ENCODE peak calls at places on chromosomes 5 and 9, in four cellular contexts. One of them, this sample, is unnamed.

GRCh38 chr9:6711403-6711802 is 46.4 kb upstream of the KDM4C start:
- DNase-seq in mammary epithelial cell: no peak
- DNase-seq in PC-3: no peak
- DNase-seq in kidney: no peak
- DNase-seq in this sample: no peak

GRCh38 chr9:99162759-99163364 is 57.9 kb downstream of the TGFBR1 start:
- DNase-seq in mammary epithelial cell: no peak
- DNase-seq in PC-3: peak; percentile 51
- DNase-seq in kidney: no peak
- DNase-seq in this sample: no peak

GRCh38 chr5:68780299-68780960 is 313.4 kb upstream of the SLC30A5 start:
- DNase-seq in mammary epithelial cell: peak; percentile 2
- DNase-seq in PC-3: no peak
- DNase-seq in kidney: no peak
- DNase-seq in this sample: no peak

GRCh38 chr9:73146113-73146815 is 5.4 kb upstream of the ANXA1 start:
- DNase-seq in mammary epithelial cell: no peak
- DNase-seq in PC-3: no peak
- DNase-seq in kidney: no peak
- DNase-seq in this sample: no peak

GRCh38 chr9:136052433-136052880 is 42.6 kb downstream of the NACC2 start:
- DNase-seq in mammary epithelial cell: peak; percentile 22
- DNase-seq in PC-3: peak; percentile 33
- DNase-seq in kidney: peak; percentile 80
- DNase-seq in this sample: no peak

GRCh38 chr5:82922086-82922734 is 155.0 kb downstream of the TMEM167A start:
- DNase-seq in mammary epithelial cell: no peak
- DNase-seq in PC-3: no peak
- DNase-seq in kidney: no peak
- DNase-seq in this sample: no peak

GRCh38 chr9:22005700-22006605 is 3.2 kb downstream of the CDKN2B start:
- DNase-seq in mammary epithelial cell: peak; percentile 30
- DNase-seq in PC-3: no peak
- DNase-seq in kidney: no peak
- DNase-seq in this sample: no peak

GRCh38 chr5:124743534-124744169 is 2.8 kb downstream of the ZNF608 start:
- DNase-seq in mammary epithelial cell: peak; percentile 34
- DNase-seq in PC-3: no peak
- DNase-seq in kidney: no peak
- DNase-seq in this sample: no peak

GRCh38 chr9:103266064-103266463 is 270.9 kb downstream of the CYLC2 start:
- DNase-seq in mammary epithelial cell: no peak
- DNase-seq in PC-3: no peak
- DNase-seq in kidney: no peak
- DNase-seq in this sample: no peak

GRCh38 chr5:113900831-113901230 is 387.3 kb downstream of the YTHDC2 start:
- DNase-seq in mammary epithelial cell: no peak
- DNase-seq in PC-3: no peak
- DNase-seq in kidney: no peak
- DNase-seq in this sample: no peak

GRCh38 chr9:78324068-78324650 is 27.2 kb downstream of the PSAT1 start:
- DNase-seq in mammary epithelial cell: no peak
- DNase-seq in PC-3: no peak
- DNase-seq in kidney: no peak
- DNase-seq in this sample: no peak

GRCh38 chr9:3398232-3398648 is 127.6 kb downstream of the RFX3 start:
- DNase-seq in mammary epithelial cell: no peak
- DNase-seq in PC-3: no peak
- DNase-seq in kidney: no peak
- DNase-seq in this sample: peak; percentile 45

GRCh38 chr5:159422371-159422770 is 92.1 kb upstream of the IL12B start:
- DNase-seq in mammary epithelial cell: no peak
- DNase-seq in PC-3: no peak
- DNase-seq in kidney: no peak
- DNase-seq in this sample: no peak

GRCh38 chr9:128677787-128678186 is 11.2 kb upstream of the SET start:
- DNase-seq in mammary epithelial cell: no peak
- DNase-seq in PC-3: no peak
- DNase-seq in kidney: peak; percentile 10
- DNase-seq in this sample: no peak

GRCh38 chr9:102779341-102779740 is 215.8 kb upstream of the CYLC2 start:
- DNase-seq in mammary epithelial cell: no peak
- DNase-seq in PC-3: no peak
- DNase-seq in kidney: no peak
- DNase-seq in this sample: no peak

GRCh38 chr5:137498736-137499505 is at the start of gene SPOCK1:
- DNase-seq in mammary epithelial cell: peak; percentile 57
- DNase-seq in PC-3: peak; percentile 76
- DNase-seq in kidney: peak; percentile 88
- DNase-seq in this sample: peak; percentile 68
- TF ChIP-seq CTCF in mammary epithelial cell: peak; percentile 58
- TF ChIP-seq CTCF in PC-3: peak; percentile 36
- TF ChIP-seq CTCF in kidney: peak; percentile 95
- TF ChIP-seq CTCF in this sample: peak; percentile 33

GRCh38 chr9:129712595-129713524 is 40.0 kb downstream of the PTGES start:
- DNase-seq in mammary epithelial cell: no peak
- DNase-seq in PC-3: peak; percentile 12
- DNase-seq in kidney: peak; percentile 60
- DNase-seq in this sample: no peak
- H3K4me3 ChIP-seq in mammary epithelial cell: no peak overlapping the region
- H3K4me3 ChIP-seq in PC-3: no peak overlapping the region
- H3K4me3 ChIP-seq in kidney: no peak overlapping the region
- H3K4me3 ChIP-seq in this sample: no peak overlapping the region

GRCh38 chr5:177492841-177493240 is 4.6 kb downstream of the PDLIM7 start:
- DNase-seq in mammary epithelial cell: no peak
- DNase-seq in PC-3: no peak
- DNase-seq in kidney: peak; percentile 66
- DNase-seq in this sample: no peak

GRCh38 chr5:177493795-177494355 is 3.5 kb downstream of the PDLIM7 start:
- DNase-seq in mammary epithelial cell: no peak
- DNase-seq in PC-3: no peak
- DNase-seq in kidney: peak; percentile 51
- DNase-seq in this sample: no peak

GRCh38 chr5:177491429-177491945 is 5.9 kb downstream of the PDLIM7 start:
- DNase-seq in mammary epithelial cell: peak; percentile 44
- DNase-seq in PC-3: peak; percentile 38
- DNase-seq in kidney: peak; percentile 81
- DNase-seq in this sample: no peak

GRCh38 chr5:177490992-177491391 is 6.4 kb downstream of the PDLIM7 start:
- DNase-seq in mammary epithelial cell: no peak
- DNase-seq in PC-3: no peak
- DNase-seq in kidney: peak; percentile 74
- DNase-seq in this sample: no peak

DNA sequence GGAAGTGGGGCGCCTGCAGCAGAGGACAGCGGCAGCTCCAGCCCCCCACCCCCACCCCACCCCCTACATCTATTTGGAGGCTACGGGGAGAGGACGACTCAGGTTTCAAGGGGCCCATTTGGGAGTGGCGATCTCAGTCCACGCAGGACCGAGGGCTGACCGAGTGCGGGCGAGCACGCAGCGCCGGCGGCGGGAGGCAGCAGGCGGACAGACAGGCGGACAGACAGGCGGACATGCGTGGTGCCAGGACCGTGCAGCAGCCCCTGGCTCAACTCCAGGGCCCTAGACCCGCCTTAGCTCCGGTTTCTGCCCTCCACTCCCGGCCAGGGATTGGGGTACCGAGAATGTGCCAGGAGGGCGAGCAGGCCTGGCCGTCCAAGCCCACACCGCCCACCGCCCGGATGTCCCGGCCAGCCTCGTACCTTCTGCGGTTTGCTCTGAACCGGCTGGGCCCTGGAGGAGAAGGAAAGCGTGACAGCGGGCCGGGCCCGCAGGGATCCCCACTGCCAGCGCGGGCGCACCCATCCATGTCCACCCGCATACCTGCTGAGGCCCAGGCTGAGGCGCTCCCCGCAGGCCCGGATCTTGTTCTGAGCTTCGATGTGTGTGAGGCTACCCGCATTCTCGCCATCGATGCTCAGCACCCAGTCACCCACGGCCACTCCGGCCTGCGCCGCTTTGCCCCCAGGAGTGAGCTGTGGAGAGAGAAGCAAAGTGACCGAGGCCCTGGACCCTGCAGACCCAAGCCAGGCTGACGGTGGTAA is 5.2 kb downstream of the PDLIM7 start:
- DNase-seq in mammary epithelial cell: no peak
- DNase-seq in PC-3: no peak
- DNase-seq in kidney: peak; percentile 79
- DNase-seq in this sample: no peak
- H3K36me3 ChIP-seq in mammary epithelial cell: peaks cover 20% of the 10 kb centered on the region
- H3K36me3 ChIP-seq in PC-3: peaks cover 54% of the 10 kb centered on the region
- H3K36me3 ChIP-seq in kidney: no peaks in the 10 kb centered on the region
- H3K36me3 ChIP-seq in this sample: no peaks in the 10 kb centered on the region

GRCh38 chr9:31916591-31917223 is 467.7 kb upstream of the ACO1 start:
- DNase-seq in mammary epithelial cell: no peak
- DNase-seq in PC-3: peak; percentile 3
- DNase-seq in kidney: no peak
- DNase-seq in this sample: no peak
- TF ChIP-seq CTCF in mammary epithelial cell: no peak
- TF ChIP-seq CTCF in PC-3: peak; percentile 30
- TF ChIP-seq CTCF in kidney: no peak
- TF ChIP-seq CTCF in this sample: no peak

GRCh38 chr5:119341452-119342349 is 14.1 kb upstream of the TNFAIP8 start:
- DNase-seq in mammary epithelial cell: no peak
- DNase-seq in PC-3: no peak
- DNase-seq in kidney: no peak
- DNase-seq in this sample: peak; percentile 76
- H3K4me3 ChIP-seq in mammary epithelial cell: no peak overlapping the region
- H3K4me3 ChIP-seq in PC-3: no peak overlapping the region
- H3K4me3 ChIP-seq in kidney: no peak overlapping the region
- H3K4me3 ChIP-seq in this sample: peak overlapping the region; percentile 67

GRCh38 chr5:172905346-172905756 is 53.9 kb upstream of the RPL26L1 start:
- DNase-seq in mammary epithelial cell: no peak
- DNase-seq in PC-3: no peak
- DNase-seq in kidney: no peak
- DNase-seq in this sample: no peak

GRCh38 chr5:172907657-172908056 is 51.6 kb upstream of the RPL26L1 start:
- DNase-seq in mammary epithelial cell: no peak
- DNase-seq in PC-3: no peak
- DNase-seq in kidney: no peak
- DNase-seq in this sample: no peak

GRCh38 chr5:172905771-172906170 is 53.5 kb upstream of the RPL26L1 start:
- DNase-seq in mammary epithelial cell: no peak
- DNase-seq in PC-3: no peak
- DNase-seq in kidney: no peak
- DNase-seq in this sample: no peak

GRCh38 chr5:172906888-172907287 is 52.3 kb upstream of the RPL26L1 start:
- DNase-seq in mammary epithelial cell: no peak
- DNase-seq in PC-3: no peak
- DNase-seq in kidney: no peak
- DNase-seq in this sample: no peak

DNA sequence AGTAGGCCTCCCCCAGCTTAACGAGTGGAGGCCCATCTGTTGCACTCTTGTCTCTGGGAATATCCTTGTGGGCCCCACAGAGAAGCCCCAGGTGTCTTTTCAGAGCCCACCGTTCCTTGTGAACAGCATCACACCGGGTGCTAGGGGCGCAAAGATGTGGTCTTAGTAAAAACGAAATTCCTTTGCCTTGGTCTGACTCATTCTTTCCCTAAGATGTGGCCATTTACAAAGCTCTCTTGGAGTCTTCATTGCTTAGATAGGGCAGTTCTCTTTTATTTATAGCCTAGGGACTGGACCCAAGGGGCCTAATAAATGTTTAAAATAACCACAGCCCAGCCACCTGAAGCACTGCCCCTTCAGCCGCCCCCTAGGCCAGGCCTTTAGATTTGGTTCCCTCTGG is 52.8 kb upstream of the RPL26L1 start:
- DNase-seq in mammary epithelial cell: no peak
- DNase-seq in PC-3: no peak
- DNase-seq in kidney: no peak
- DNase-seq in this sample: peak; percentile 66
- H3K36me3 ChIP-seq in mammary epithelial cell: peaks cover 5% of the 10 kb centered on the region
- H3K36me3 ChIP-seq in PC-3: no peaks in the 10 kb centered on the region
- H3K36me3 ChIP-seq in kidney: peaks cover 2% of the 10 kb centered on the region
- H3K36me3 ChIP-seq in this sample: peaks cover 7% of the 10 kb centered on the region

DNA sequence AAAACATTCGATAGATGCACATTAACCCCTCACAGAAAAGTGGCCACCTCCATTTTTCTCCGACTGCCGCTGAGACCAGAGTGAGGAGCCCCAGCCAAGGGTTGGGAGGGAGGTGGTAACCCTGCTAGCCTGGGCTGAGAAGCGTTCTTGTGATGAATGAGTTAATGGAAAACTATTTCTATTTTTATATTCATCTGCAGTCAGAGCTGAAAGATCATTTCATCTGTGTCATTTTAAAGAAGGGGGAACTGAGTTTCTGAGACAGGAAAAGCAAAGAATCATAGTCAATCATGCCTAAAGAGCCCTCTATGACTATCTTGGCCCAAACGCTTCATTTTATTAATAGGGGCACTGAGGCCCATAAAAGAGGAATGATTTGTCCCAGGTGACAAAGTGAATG is 229.5 kb downstream of the PAPPA start:
- DNase-seq in mammary epithelial cell: no peak
- DNase-seq in PC-3: no peak
- DNase-seq in kidney: no peak
- DNase-seq in this sample: no peak
- TF ChIP-seq CTCF in mammary epithelial cell: no peak
- TF ChIP-seq CTCF in PC-3: no peak
- TF ChIP-seq CTCF in kidney: no peak
- TF ChIP-seq CTCF in this sample: no peak

GRCh38 chr5:13985736-13986418 is 41.4 kb upstream of the DNAH5 start:
- DNase-seq in mammary epithelial cell: peak; percentile 74
- DNase-seq in PC-3: peak; percentile 100
- DNase-seq in kidney: no peak
- DNase-seq in this sample: no peak
- H3K4me3 ChIP-seq in mammary epithelial cell: no peak overlapping the region
- H3K4me3 ChIP-seq in PC-3: peak overlapping the region; percentile 62
- H3K4me3 ChIP-seq in kidney: no peak overlapping the region
- H3K4me3 ChIP-seq in this sample: no peak overlapping the region

DNA sequence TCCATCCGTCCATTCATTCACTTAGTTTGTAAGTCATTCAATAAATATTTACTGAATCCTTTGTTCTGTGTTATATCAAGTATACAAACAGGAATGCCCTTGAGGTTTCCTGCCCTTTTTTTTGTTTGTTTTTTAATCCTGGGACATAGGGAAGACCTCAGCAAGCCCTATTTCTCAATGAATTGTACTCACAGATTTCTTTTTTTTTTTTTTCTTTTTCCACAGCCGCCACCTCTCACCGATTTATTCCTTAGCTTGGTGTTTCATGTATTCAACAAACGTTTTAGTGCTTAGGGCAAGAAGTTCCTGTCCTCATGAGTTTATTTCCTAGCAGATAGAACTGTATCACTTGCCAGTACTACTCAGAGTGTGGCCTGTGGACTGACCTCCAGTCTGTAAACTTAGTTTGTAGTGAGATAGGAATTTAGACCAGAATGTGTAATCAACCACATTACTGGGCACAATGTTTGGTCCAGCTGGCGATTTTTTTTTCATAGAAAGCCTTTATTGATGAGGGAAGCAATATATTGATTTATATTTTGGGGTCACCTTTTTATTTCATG is 35.4 kb upstream of the C5orf47 start:
- DNase-seq in mammary epithelial cell: no peak
- DNase-seq in PC-3: peak; percentile 90
- DNase-seq in kidney: no peak
- DNase-seq in this sample: no peak
- H3K36me3 ChIP-seq in mammary epithelial cell: peaks cover 26% of the 10 kb centered on the region
- H3K36me3 ChIP-seq in PC-3: peaks cover 55% of the 10 kb centered on the region
- H3K36me3 ChIP-seq in kidney: peaks cover 35% of the 10 kb centered on the region
- H3K36me3 ChIP-seq in this sample: peaks cover 13% of the 10 kb centered on the region

GRCh38 chr5:72633649-72634048 is 126.4 kb upstream of the ZNF366 start:
- DNase-seq in mammary epithelial cell: no peak
- DNase-seq in PC-3: no peak
- DNase-seq in kidney: no peak
- DNase-seq in this sample: no peak
- TF ChIP-seq CTCF in mammary epithelial cell: no peak
- TF ChIP-seq CTCF in PC-3: no peak
- TF ChIP-seq CTCF in kidney: no peak
- TF ChIP-seq CTCF in this sample: no peak

This sample was measured in GM06990.